ENCODE peak calls at places on chromosomes 7 and 10, in eight cellular contexts. One of them, this sample, is unnamed.

GRCh38 chr7:518630-519428 is 817 bp downstream of the PDGFA start:
- DNase-seq in sigmoid colon: peak
- DNase-seq in fibroblast of the aortic adventitia: peak
- DNase-seq in GM19239: peak
- DNase-seq in RWPE1: no peak
- DNase-seq in putamen: peak
- DNase-seq in adrenal gland: peak
- DNase-seq in activated CD4-positive, alpha-beta T cell treated with anti-CD3 and anti-CD28 coated beads for 36 hours: peak
- DNase-seq in this sample: peak

GRCh38 chr7:69996132-69996531 is 397.9 kb downstream of the AUTS2 start:
- DNase-seq in sigmoid colon: no peak
- DNase-seq in fibroblast of the aortic adventitia: no peak
- DNase-seq in GM19239: no peak
- DNase-seq in RWPE1: no peak
- DNase-seq in putamen: no peak
- DNase-seq in adrenal gland: no peak
- DNase-seq in activated CD4-positive, alpha-beta T cell treated with anti-CD3 and anti-CD28 coated beads for 36 hours: no peak
- DNase-seq in this sample: no peak

GRCh38 chr7:32887395-32887794 is 4.2 kb downstream of the KBTBD2 start:
- DNase-seq in sigmoid colon: no peak
- DNase-seq in fibroblast of the aortic adventitia: no peak
- DNase-seq in GM19239: no peak
- DNase-seq in RWPE1: no peak
- DNase-seq in putamen: no peak
- DNase-seq in adrenal gland: no peak
- DNase-seq in activated CD4-positive, alpha-beta T cell treated with anti-CD3 and anti-CD28 coated beads for 36 hours: no peak
- DNase-seq in this sample: no peak

GRCh38 chr7:121485457-121486243 is 89.5 kb upstream of the FAM3C start:
- DNase-seq in sigmoid colon: peak
- DNase-seq in fibroblast of the aortic adventitia: peak
- DNase-seq in GM19239: no peak
- DNase-seq in RWPE1: no peak
- DNase-seq in putamen: peak
- DNase-seq in adrenal gland: no peak
- DNase-seq in activated CD4-positive, alpha-beta T cell treated with anti-CD3 and anti-CD28 coated beads for 36 hours: no peak
- DNase-seq in this sample: no peak

GRCh38 chr7:135747366-135747765 is 1.2 kb downstream of the FAM180A start:
- DNase-seq in sigmoid colon: no peak
- DNase-seq in fibroblast of the aortic adventitia: peak
- DNase-seq in GM19239: no peak
- DNase-seq in RWPE1: no peak
- DNase-seq in putamen: no peak
- DNase-seq in adrenal gland: no peak
- DNase-seq in activated CD4-positive, alpha-beta T cell treated with anti-CD3 and anti-CD28 coated beads for 36 hours: no peak
- DNase-seq in this sample: no peak

GRCh38 chr7:81846398-81846797 is 76.6 kb upstream of the HGF start:
- DNase-seq in sigmoid colon: no peak
- DNase-seq in fibroblast of the aortic adventitia: peak
- DNase-seq in GM19239: no peak
- DNase-seq in RWPE1: no peak
- DNase-seq in putamen: peak
- DNase-seq in adrenal gland: no peak
- DNase-seq in activated CD4-positive, alpha-beta T cell treated with anti-CD3 and anti-CD28 coated beads for 36 hours: no peak
- DNase-seq in this sample: no peak

GRCh38 chr7:30983042-30983913 is 19.5 kb downstream of the GHRHR start:
- DNase-seq in sigmoid colon: peak
- DNase-seq in fibroblast of the aortic adventitia: peak
- DNase-seq in GM19239: peak
- DNase-seq in RWPE1: peak
- DNase-seq in putamen: peak
- DNase-seq in adrenal gland: peak
- DNase-seq in activated CD4-positive, alpha-beta T cell treated with anti-CD3 and anti-CD28 coated beads for 36 hours: peak
- DNase-seq in this sample: peak

GRCh38 chr10:132076578-132077081 is 10.9 kb downstream of the JAKMIP3 start:
- DNase-seq in sigmoid colon: no peak
- DNase-seq in fibroblast of the aortic adventitia: no peak
- DNase-seq in GM19239: no peak
- DNase-seq in RWPE1: no peak
- DNase-seq in putamen: no peak
- DNase-seq in adrenal gland: no peak
- DNase-seq in activated CD4-positive, alpha-beta T cell treated with anti-CD3 and anti-CD28 coated beads for 36 hours: no peak
- DNase-seq in this sample: no peak

GRCh38 chr7:92769361-92769633 is 67.1 kb downstream of the CDK6 start:
- DNase-seq in sigmoid colon: no peak
- DNase-seq in fibroblast of the aortic adventitia: peak
- DNase-seq in GM19239: no peak
- DNase-seq in RWPE1: no peak
- DNase-seq in putamen: no peak
- DNase-seq in adrenal gland: no peak
- DNase-seq in activated CD4-positive, alpha-beta T cell treated with anti-CD3 and anti-CD28 coated beads for 36 hours: no peak
- DNase-seq in this sample: no peak

GRCh38 chr10:17092216-17092944 is 37.2 kb downstream of the CUBN start:
- DNase-seq in sigmoid colon: no peak
- DNase-seq in fibroblast of the aortic adventitia: no peak
- DNase-seq in GM19239: no peak
- DNase-seq in RWPE1: no peak
- DNase-seq in putamen: no peak
- DNase-seq in adrenal gland: no peak
- DNase-seq in activated CD4-positive, alpha-beta T cell treated with anti-CD3 and anti-CD28 coated beads for 36 hours: no peak
- DNase-seq in this sample: no peak

GRCh38 chr10:119197921-119198320 is 9.4 kb upstream of the GRK5 start:
- DNase-seq in sigmoid colon: no peak
- DNase-seq in fibroblast of the aortic adventitia: peak
- DNase-seq in GM19239: no peak
- DNase-seq in RWPE1: no peak
- DNase-seq in putamen: no peak
- DNase-seq in adrenal gland: no peak
- DNase-seq in activated CD4-positive, alpha-beta T cell treated with anti-CD3 and anti-CD28 coated beads for 36 hours: no peak
- DNase-seq in this sample: no peak

GRCh38 chr10:97024181-97025073 is 161.3 kb downstream of the SLIT1 start:
- DNase-seq in sigmoid colon: no peak
- DNase-seq in fibroblast of the aortic adventitia: peak
- DNase-seq in GM19239: no peak
- DNase-seq in RWPE1: peak
- DNase-seq in putamen: no peak
- DNase-seq in adrenal gland: peak
- DNase-seq in activated CD4-positive, alpha-beta T cell treated with anti-CD3 and anti-CD28 coated beads for 36 hours: no peak
- DNase-seq in this sample: no peak

GRCh38 chr10:70974351-70974901 is 86.1 kb upstream of the PCBD1 start:
- DNase-seq in sigmoid colon: no peak
- DNase-seq in fibroblast of the aortic adventitia: peak
- DNase-seq in GM19239: no peak
- DNase-seq in RWPE1: peak
- DNase-seq in putamen: no peak
- DNase-seq in adrenal gland: no peak
- DNase-seq in activated CD4-positive, alpha-beta T cell treated with anti-CD3 and anti-CD28 coated beads for 36 hours: peak
- DNase-seq in this sample: peak

GRCh38 chr10:7795605-7796004 is 7.6 kb downstream of the ATP5F1C start:
- DNase-seq in sigmoid colon: no peak
- DNase-seq in fibroblast of the aortic adventitia: peak
- DNase-seq in GM19239: no peak
- DNase-seq in RWPE1: no peak
- DNase-seq in putamen: no peak
- DNase-seq in adrenal gland: peak
- DNase-seq in activated CD4-positive, alpha-beta T cell treated with anti-CD3 and anti-CD28 coated beads for 36 hours: no peak
- DNase-seq in this sample: no peak

GRCh38 chr7:105454058-105454739 is 65.5 kb upstream of the SRPK2 start:
- DNase-seq in sigmoid colon: no peak
- DNase-seq in fibroblast of the aortic adventitia: peak
- DNase-seq in GM19239: no peak
- DNase-seq in RWPE1: peak
- DNase-seq in putamen: no peak
- DNase-seq in adrenal gland: no peak
- DNase-seq in activated CD4-positive, alpha-beta T cell treated with anti-CD3 and anti-CD28 coated beads for 36 hours: no peak
- DNase-seq in this sample: no peak

GRCh38 chr7:55273186-55273980 is 91.8 kb upstream of the LANCL2 start:
- DNase-seq in sigmoid colon: no peak
- DNase-seq in fibroblast of the aortic adventitia: no peak
- DNase-seq in GM19239: no peak
- DNase-seq in RWPE1: no peak
- DNase-seq in putamen: no peak
- DNase-seq in adrenal gland: no peak
- DNase-seq in activated CD4-positive, alpha-beta T cell treated with anti-CD3 and anti-CD28 coated beads for 36 hours: no peak
- DNase-seq in this sample: no peak

GRCh38 chr7:141198191-141198958 is 124.5 kb downstream of the TMEM178B start:
- DNase-seq in sigmoid colon: no peak
- DNase-seq in fibroblast of the aortic adventitia: no peak
- DNase-seq in GM19239: no peak
- DNase-seq in RWPE1: no peak
- DNase-seq in putamen: no peak
- DNase-seq in adrenal gland: no peak
- DNase-seq in activated CD4-positive, alpha-beta T cell treated with anti-CD3 and anti-CD28 coated beads for 36 hours: no peak
- DNase-seq in this sample: no peak

GRCh38 chr10:55500931-55501559 is 700.0 kb upstream of the PCDH15 start:
- DNase-seq in sigmoid colon: no peak
- DNase-seq in fibroblast of the aortic adventitia: no peak
- DNase-seq in GM19239: no peak
- DNase-seq in RWPE1: peak
- DNase-seq in putamen: no peak
- DNase-seq in adrenal gland: peak
- DNase-seq in activated CD4-positive, alpha-beta T cell treated with anti-CD3 and anti-CD28 coated beads for 36 hours: peak
- DNase-seq in this sample: no peak

GRCh38 chr10:48555310-48556042 is 49.4 kb downstream of the ARHGAP22 start:
- DNase-seq in sigmoid colon: no peak
- DNase-seq in fibroblast of the aortic adventitia: no peak
- DNase-seq in GM19239: no peak
- DNase-seq in RWPE1: no peak
- DNase-seq in putamen: no peak
- DNase-seq in adrenal gland: no peak
- DNase-seq in activated CD4-positive, alpha-beta T cell treated with anti-CD3 and anti-CD28 coated beads for 36 hours: no peak
- DNase-seq in this sample: no peak

GRCh38 chr7:111333010-111333409 is 229.3 kb downstream of the IMMP2L start:
- DNase-seq in sigmoid colon: no peak
- DNase-seq in fibroblast of the aortic adventitia: no peak
- DNase-seq in GM19239: no peak
- DNase-seq in RWPE1: no peak
- DNase-seq in putamen: no peak
- DNase-seq in adrenal gland: no peak
- DNase-seq in activated CD4-positive, alpha-beta T cell treated with anti-CD3 and anti-CD28 coated beads for 36 hours: no peak
- DNase-seq in this sample: no peak

GRCh38 chr7:101058355-101058754 is 26.9 kb upstream of the TRIM56 start:
- DNase-seq in sigmoid colon: no peak
- DNase-seq in fibroblast of the aortic adventitia: peak
- DNase-seq in GM19239: no peak
- DNase-seq in RWPE1: peak
- DNase-seq in putamen: no peak
- DNase-seq in adrenal gland: peak
- DNase-seq in activated CD4-positive, alpha-beta T cell treated with anti-CD3 and anti-CD28 coated beads for 36 hours: peak
- DNase-seq in this sample: peak

GRCh38 chr10:75470901-75471300 is 39.5 kb downstream of the LRMDA start:
- DNase-seq in sigmoid colon: no peak
- DNase-seq in fibroblast of the aortic adventitia: peak
- DNase-seq in GM19239: no peak
- DNase-seq in RWPE1: no peak
- DNase-seq in putamen: no peak
- DNase-seq in adrenal gland: no peak
- DNase-seq in activated CD4-positive, alpha-beta T cell treated with anti-CD3 and anti-CD28 coated beads for 36 hours: no peak
- DNase-seq in this sample: no peak

GRCh38 chr10:73439605-73440298 is 6.4 kb upstream of the MSS51 start:
- DNase-seq in sigmoid colon: no peak
- DNase-seq in fibroblast of the aortic adventitia: peak
- DNase-seq in GM19239: no peak
- DNase-seq in RWPE1: peak
- DNase-seq in putamen: peak
- DNase-seq in adrenal gland: no peak
- DNase-seq in activated CD4-positive, alpha-beta T cell treated with anti-CD3 and anti-CD28 coated beads for 36 hours: no peak
- DNase-seq in this sample: peak

GRCh38 chr7:105224884-105225651 is 163.7 kb downstream of the SRPK2 start:
- DNase-seq in sigmoid colon: no peak
- DNase-seq in fibroblast of the aortic adventitia: peak
- DNase-seq in GM19239: peak
- DNase-seq in RWPE1: peak
- DNase-seq in putamen: no peak
- DNase-seq in adrenal gland: no peak
- DNase-seq in activated CD4-positive, alpha-beta T cell treated with anti-CD3 and anti-CD28 coated beads for 36 hours: peak
- DNase-seq in this sample: no peak

GRCh38 chr7:104625956-104626355 is 297.6 kb downstream of the LHFPL3 start:
- DNase-seq in sigmoid colon: no peak
- DNase-seq in fibroblast of the aortic adventitia: no peak
- DNase-seq in GM19239: no peak
- DNase-seq in RWPE1: no peak
- DNase-seq in putamen: no peak
- DNase-seq in adrenal gland: no peak
- DNase-seq in activated CD4-positive, alpha-beta T cell treated with anti-CD3 and anti-CD28 coated beads for 36 hours: no peak
- DNase-seq in this sample: no peak

GRCh38 chr10:14873090-14873760 is 5.4 kb upstream of the SUV39H2 start:
- DNase-seq in sigmoid colon: no peak
- DNase-seq in fibroblast of the aortic adventitia: peak
- DNase-seq in GM19239: no peak
- DNase-seq in RWPE1: no peak
- DNase-seq in putamen: no peak
- DNase-seq in adrenal gland: no peak
- DNase-seq in activated CD4-positive, alpha-beta T cell treated with anti-CD3 and anti-CD28 coated beads for 36 hours: no peak
- DNase-seq in this sample: no peak

GRCh38 chr10:27485986-27486385 is 18.1 kb upstream of the RAB18 start:
- DNase-seq in sigmoid colon: no peak
- DNase-seq in fibroblast of the aortic adventitia: no peak
- DNase-seq in GM19239: no peak
- DNase-seq in RWPE1: no peak
- DNase-seq in putamen: no peak
- DNase-seq in adrenal gland: no peak
- DNase-seq in activated CD4-positive, alpha-beta T cell treated with anti-CD3 and anti-CD28 coated beads for 36 hours: no peak
- DNase-seq in this sample: no peak

GRCh38 chr7:155953781-155954549 is 141.7 kb upstream of the SHH start:
- DNase-seq in sigmoid colon: peak
- DNase-seq in fibroblast of the aortic adventitia: no peak
- DNase-seq in GM19239: no peak
- DNase-seq in RWPE1: no peak
- DNase-seq in putamen: no peak
- DNase-seq in adrenal gland: no peak
- DNase-seq in activated CD4-positive, alpha-beta T cell treated with anti-CD3 and anti-CD28 coated beads for 36 hours: no peak
- DNase-seq in this sample: no peak

GRCh38 chr7:73683916-73684693 is 708 bp downstream of the BUD23 start:
- DNase-seq in sigmoid colon: no peak
- DNase-seq in fibroblast of the aortic adventitia: peak
- DNase-seq in GM19239: no peak
- DNase-seq in RWPE1: no peak
- DNase-seq in putamen: no peak
- DNase-seq in adrenal gland: no peak
- DNase-seq in activated CD4-positive, alpha-beta T cell treated with anti-CD3 and anti-CD28 coated beads for 36 hours: peak
- DNase-seq in this sample: no peak

This sample was measured in activated CD4-positive, alpha-beta memory T cell treated with anti-CD3 and anti-CD28 coated beads for 36 hours.